ENCODE peak calls at places on chromosomes 3 and 15, in four cellular contexts. One of them, this sample, is unnamed.

GRCh38 chr15:46127361-46127874 is 492.6 kb downstream of the SQOR start:
- DNase-seq in endothelial cell: no peak
- DNase-seq in CD8-positive, alpha-beta T cell: no peak
- DNase-seq in T follicular helper cell: no peak
- DNase-seq in this sample: no peak

GRCh38 chr3:40309925-40310635 is 573 bp downstream of the EIF1B start:
- DNase-seq in endothelial cell: peak; percentile 47
- DNase-seq in CD8-positive, alpha-beta T cell: peak; percentile 39
- DNase-seq in T follicular helper cell: peak; percentile 9
- DNase-seq in this sample: no peak

GRCh38 chr3:99674086-99674789 is 35.8 kb downstream of the COL8A1 start:
- DNase-seq in endothelial cell: no peak
- DNase-seq in CD8-positive, alpha-beta T cell: no peak
- DNase-seq in T follicular helper cell: no peak
- DNase-seq in this sample: no peak

GRCh38 chr15:67130673-67131601 is 65.5 kb downstream of the SMAD3 start:
- DNase-seq in endothelial cell: no peak
- DNase-seq in CD8-positive, alpha-beta T cell: no peak
- DNase-seq in T follicular helper cell: no peak
- DNase-seq in this sample: no peak

GRCh38 chr3:40019371-40019770 is 210.0 kb downstream of the MYRIP start:
- DNase-seq in endothelial cell: no peak
- DNase-seq in CD8-positive, alpha-beta T cell: no peak
- DNase-seq in T follicular helper cell: no peak
- DNase-seq in this sample: no peak

GRCh38 chr3:8742921-8743605 is 9.5 kb downstream of the CAV3 start:
- DNase-seq in endothelial cell: no peak
- DNase-seq in CD8-positive, alpha-beta T cell: no peak
- DNase-seq in T follicular helper cell: no peak
- DNase-seq in this sample: no peak

GRCh38 chr3:124635169-124635539 is 95.1 kb upstream of the UMPS start:
- DNase-seq in endothelial cell: no peak
- DNase-seq in CD8-positive, alpha-beta T cell: no peak
- DNase-seq in T follicular helper cell: no peak
- DNase-seq in this sample: no peak

GRCh38 chr15:57031605-57032004 is 113.2 kb downstream of the TCF12 start:
- DNase-seq in endothelial cell: peak; percentile 5
- DNase-seq in CD8-positive, alpha-beta T cell: no peak
- DNase-seq in T follicular helper cell: no peak
- DNase-seq in this sample: no peak

GRCh38 chr3:73259291-73259690 is 197.8 kb downstream of the EBLN2 start:
- DNase-seq in endothelial cell: no peak
- DNase-seq in CD8-positive, alpha-beta T cell: no peak
- DNase-seq in T follicular helper cell: no peak
- DNase-seq in this sample: no peak